ENCODE peak calls at places on chromosomes 6 and 20, in ten cellular contexts. One of them, this sample, is unnamed.

GRCh38 chr6:96862560-96862959 is 25.3 kb upstream of the GPR63 start:
- DNase-seq in progenitor cell of endocrine pancreas: no peak
- DNase-seq in mucosa of gallbladder: no peak
- DNase-seq in AG09309: no peak
- DNase-seq in SIG-M5: no peak
- DNase-seq in body of pancreas: no peak
- DNase-seq in activated naive CD4-positive, alpha-beta T cell treated with anti-CD3 and anti-CD28 coated beads, Interleukin-2, amount 10 ng/mL, durations not matched to agents 7 days and 5 days: no peak
- DNase-seq in nucleus accumbens: no peak
- DNase-seq in NCI-H345: no peak
- DNase-seq in foreskin keratinocyte: no peak
- DNase-seq in this sample: no peak

GRCh38 chr20:20772492-20773047 is 60.1 kb upstream of the RALGAPA2 start:
- DNase-seq in progenitor cell of endocrine pancreas: no peak
- DNase-seq in mucosa of gallbladder: no peak
- DNase-seq in AG09309: no peak
- DNase-seq in SIG-M5: no peak
- DNase-seq in body of pancreas: no peak
- DNase-seq in activated naive CD4-positive, alpha-beta T cell treated with anti-CD3 and anti-CD28 coated beads, Interleukin-2, amount 10 ng/mL, durations not matched to agents 7 days and 5 days: no peak
- DNase-seq in nucleus accumbens: no peak
- DNase-seq in NCI-H345: peak
- DNase-seq in foreskin keratinocyte: peak
- DNase-seq in this sample: no peak

GRCh38 chr20:701401-702129 is 26.0 kb upstream of the SCRT2 start:
- DNase-seq in progenitor cell of endocrine pancreas: no peak
- DNase-seq in mucosa of gallbladder: no peak
- DNase-seq in AG09309: no peak
- DNase-seq in SIG-M5: no peak
- DNase-seq in body of pancreas: peak
- DNase-seq in activated naive CD4-positive, alpha-beta T cell treated with anti-CD3 and anti-CD28 coated beads, Interleukin-2, amount 10 ng/mL, durations not matched to agents 7 days and 5 days: no peak
- DNase-seq in nucleus accumbens: no peak
- DNase-seq in NCI-H345: no peak
- DNase-seq in foreskin keratinocyte: no peak
- DNase-seq in this sample: no peak

GRCh38 chr6:116568851-116569755 is 2.2 kb upstream of the RWDD1 start:
- DNase-seq in progenitor cell of endocrine pancreas: no peak
- DNase-seq in mucosa of gallbladder: no peak
- DNase-seq in AG09309: no peak
- DNase-seq in SIG-M5: no peak
- DNase-seq in body of pancreas: no peak
- DNase-seq in activated naive CD4-positive, alpha-beta T cell treated with anti-CD3 and anti-CD28 coated beads, Interleukin-2, amount 10 ng/mL, durations not matched to agents 7 days and 5 days: no peak
- DNase-seq in nucleus accumbens: no peak
- DNase-seq in NCI-H345: no peak
- DNase-seq in foreskin keratinocyte: no peak
- DNase-seq in this sample: no peak

GRCh38 chr6:40845588-40845987 is 193.4 kb downstream of the UNC5CL start:
- DNase-seq in progenitor cell of endocrine pancreas: peak
- DNase-seq in mucosa of gallbladder: peak
- DNase-seq in AG09309: no peak
- DNase-seq in SIG-M5: no peak
- DNase-seq in body of pancreas: peak
- DNase-seq in activated naive CD4-positive, alpha-beta T cell treated with anti-CD3 and anti-CD28 coated beads, Interleukin-2, amount 10 ng/mL, durations not matched to agents 7 days and 5 days: peak
- DNase-seq in nucleus accumbens: no peak
- DNase-seq in NCI-H345: no peak
- DNase-seq in foreskin keratinocyte: no peak
- DNase-seq in this sample: no peak

GRCh38 chr20:16415079-16415478 is 158.2 kb downstream of the KIF16B start:
- DNase-seq in progenitor cell of endocrine pancreas: no peak
- DNase-seq in mucosa of gallbladder: no peak
- DNase-seq in AG09309: no peak
- DNase-seq in SIG-M5: no peak
- DNase-seq in body of pancreas: no peak
- DNase-seq in activated naive CD4-positive, alpha-beta T cell treated with anti-CD3 and anti-CD28 coated beads, Interleukin-2, amount 10 ng/mL, durations not matched to agents 7 days and 5 days: no peak
- DNase-seq in nucleus accumbens: no peak
- DNase-seq in NCI-H345: no peak
- DNase-seq in foreskin keratinocyte: peak
- DNase-seq in this sample: no peak

GRCh38 chr20:54223751-54224150 is 15.9 kb downstream of the PFDN4 start:
- DNase-seq in progenitor cell of endocrine pancreas: no peak
- DNase-seq in mucosa of gallbladder: no peak
- DNase-seq in AG09309: no peak
- DNase-seq in SIG-M5: no peak
- DNase-seq in body of pancreas: no peak
- DNase-seq in activated naive CD4-positive, alpha-beta T cell treated with anti-CD3 and anti-CD28 coated beads, Interleukin-2, amount 10 ng/mL, durations not matched to agents 7 days and 5 days: no peak
- DNase-seq in nucleus accumbens: no peak
- DNase-seq in NCI-H345: no peak
- DNase-seq in foreskin keratinocyte: peak
- DNase-seq in this sample: no peak

GRCh38 chr6:109747216-109747615 is 56.1 kb downstream of the FIG4 start:
- DNase-seq in progenitor cell of endocrine pancreas: no peak
- DNase-seq in mucosa of gallbladder: no peak
- DNase-seq in AG09309: no peak
- DNase-seq in SIG-M5: no peak
- DNase-seq in body of pancreas: no peak
- DNase-seq in activated naive CD4-positive, alpha-beta T cell treated with anti-CD3 and anti-CD28 coated beads, Interleukin-2, amount 10 ng/mL, durations not matched to agents 7 days and 5 days: no peak
- DNase-seq in nucleus accumbens: no peak
- DNase-seq in NCI-H345: no peak
- DNase-seq in foreskin keratinocyte: no peak
- DNase-seq in this sample: no peak

GRCh38 chr6:161369339-161369738 is 95.5 kb upstream of the AGPAT4 start:
- DNase-seq in progenitor cell of endocrine pancreas: no peak
- DNase-seq in mucosa of gallbladder: no peak
- DNase-seq in AG09309: peak
- DNase-seq in SIG-M5: peak
- DNase-seq in body of pancreas: no peak
- DNase-seq in activated naive CD4-positive, alpha-beta T cell treated with anti-CD3 and anti-CD28 coated beads, Interleukin-2, amount 10 ng/mL, durations not matched to agents 7 days and 5 days: no peak
- DNase-seq in nucleus accumbens: no peak
- DNase-seq in NCI-H345: no peak
- DNase-seq in foreskin keratinocyte: peak
- DNase-seq in this sample: no peak

GRCh38 chr6:158072083-158072721 is 90.5 kb downstream of the SYNJ2 start:
- DNase-seq in progenitor cell of endocrine pancreas: peak
- DNase-seq in mucosa of gallbladder: peak
- DNase-seq in AG09309: no peak
- DNase-seq in SIG-M5: no peak
- DNase-seq in body of pancreas: peak
- DNase-seq in activated naive CD4-positive, alpha-beta T cell treated with anti-CD3 and anti-CD28 coated beads, Interleukin-2, amount 10 ng/mL, durations not matched to agents 7 days and 5 days: peak
- DNase-seq in nucleus accumbens: peak
- DNase-seq in NCI-H345: peak
- DNase-seq in foreskin keratinocyte: peak
- DNase-seq in this sample: peak

GRCh38 chr6:100881707-100882040 is 545 bp upstream of the ASCC3 start:
- DNase-seq in progenitor cell of endocrine pancreas: no peak
- DNase-seq in mucosa of gallbladder: no peak
- DNase-seq in AG09309: no peak
- DNase-seq in SIG-M5: no peak
- DNase-seq in body of pancreas: no peak
- DNase-seq in activated naive CD4-positive, alpha-beta T cell treated with anti-CD3 and anti-CD28 coated beads, Interleukin-2, amount 10 ng/mL, durations not matched to agents 7 days and 5 days: no peak
- DNase-seq in nucleus accumbens: no peak
- DNase-seq in NCI-H345: peak
- DNase-seq in foreskin keratinocyte: no peak
- DNase-seq in this sample: no peak

GRCh38 chr6:4635666-4636065 is 140.5 kb upstream of the CDYL start:
- DNase-seq in progenitor cell of endocrine pancreas: no peak
- DNase-seq in mucosa of gallbladder: no peak
- DNase-seq in AG09309: no peak
- DNase-seq in SIG-M5: no peak
- DNase-seq in body of pancreas: no peak
- DNase-seq in activated naive CD4-positive, alpha-beta T cell treated with anti-CD3 and anti-CD28 coated beads, Interleukin-2, amount 10 ng/mL, durations not matched to agents 7 days and 5 days: no peak
- DNase-seq in nucleus accumbens: no peak
- DNase-seq in NCI-H345: no peak
- DNase-seq in foreskin keratinocyte: no peak
- DNase-seq in this sample: no peak

GRCh38 chr6:64254558-64254957 is 619.0 kb downstream of the PHF3 start:
- DNase-seq in progenitor cell of endocrine pancreas: no peak
- DNase-seq in mucosa of gallbladder: no peak
- DNase-seq in AG09309: no peak
- DNase-seq in SIG-M5: no peak
- DNase-seq in body of pancreas: no peak
- DNase-seq in activated naive CD4-positive, alpha-beta T cell treated with anti-CD3 and anti-CD28 coated beads, Interleukin-2, amount 10 ng/mL, durations not matched to agents 7 days and 5 days: no peak
- DNase-seq in nucleus accumbens: no peak
- DNase-seq in NCI-H345: peak
- DNase-seq in foreskin keratinocyte: peak
- DNase-seq in this sample: no peak

GRCh38 chr20:37576911-37577310 is 49.2 kb upstream of the BLCAP start:
- DNase-seq in progenitor cell of endocrine pancreas: no peak
- DNase-seq in mucosa of gallbladder: no peak
- DNase-seq in AG09309: no peak
- DNase-seq in SIG-M5: no peak
- DNase-seq in body of pancreas: no peak
- DNase-seq in activated naive CD4-positive, alpha-beta T cell treated with anti-CD3 and anti-CD28 coated beads, Interleukin-2, amount 10 ng/mL, durations not matched to agents 7 days and 5 days: no peak
- DNase-seq in nucleus accumbens: no peak
- DNase-seq in NCI-H345: no peak
- DNase-seq in foreskin keratinocyte: no peak
- DNase-seq in this sample: no peak

GRCh38 chr6:127972815-127973214 is 72.0 kb upstream of the THEMIS start:
- DNase-seq in progenitor cell of endocrine pancreas: no peak
- DNase-seq in mucosa of gallbladder: no peak
- DNase-seq in AG09309: no peak
- DNase-seq in SIG-M5: no peak
- DNase-seq in body of pancreas: no peak
- DNase-seq in activated naive CD4-positive, alpha-beta T cell treated with anti-CD3 and anti-CD28 coated beads, Interleukin-2, amount 10 ng/mL, durations not matched to agents 7 days and 5 days: no peak
- DNase-seq in nucleus accumbens: no peak
- DNase-seq in NCI-H345: no peak
- DNase-seq in foreskin keratinocyte: no peak
- DNase-seq in this sample: no peak

GRCh38 chr6:72559067-72559466 is 62.8 kb upstream of the KCNQ5 start:
- DNase-seq in progenitor cell of endocrine pancreas: no peak
- DNase-seq in mucosa of gallbladder: no peak
- DNase-seq in AG09309: no peak
- DNase-seq in SIG-M5: no peak
- DNase-seq in body of pancreas: no peak
- DNase-seq in activated naive CD4-positive, alpha-beta T cell treated with anti-CD3 and anti-CD28 coated beads, Interleukin-2, amount 10 ng/mL, durations not matched to agents 7 days and 5 days: no peak
- DNase-seq in nucleus accumbens: no peak
- DNase-seq in NCI-H345: no peak
- DNase-seq in foreskin keratinocyte: no peak
- DNase-seq in this sample: no peak

GRCh38 chr6:72524011-72524645 is 97.7 kb upstream of the KCNQ5 start:
- DNase-seq in progenitor cell of endocrine pancreas: no peak
- DNase-seq in mucosa of gallbladder: no peak
- DNase-seq in AG09309: no peak
- DNase-seq in SIG-M5: no peak
- DNase-seq in body of pancreas: no peak
- DNase-seq in activated naive CD4-positive, alpha-beta T cell treated with anti-CD3 and anti-CD28 coated beads, Interleukin-2, amount 10 ng/mL, durations not matched to agents 7 days and 5 days: no peak
- DNase-seq in nucleus accumbens: peak
- DNase-seq in NCI-H345: peak
- DNase-seq in foreskin keratinocyte: peak
- DNase-seq in this sample: no peak

GRCh38 chr6:108785653-108786052 is 62.6 kb upstream of the ARMC2 start:
- DNase-seq in progenitor cell of endocrine pancreas: no peak
- DNase-seq in mucosa of gallbladder: no peak
- DNase-seq in AG09309: no peak
- DNase-seq in SIG-M5: no peak
- DNase-seq in body of pancreas: no peak
- DNase-seq in activated naive CD4-positive, alpha-beta T cell treated with anti-CD3 and anti-CD28 coated beads, Interleukin-2, amount 10 ng/mL, durations not matched to agents 7 days and 5 days: no peak
- DNase-seq in nucleus accumbens: no peak
- DNase-seq in NCI-H345: no peak
- DNase-seq in foreskin keratinocyte: no peak
- DNase-seq in this sample: no peak

GRCh38 chr6:131379951-131380350 is 193.1 kb upstream of the ARG1 start:
- DNase-seq in progenitor cell of endocrine pancreas: no peak
- DNase-seq in mucosa of gallbladder: no peak
- DNase-seq in AG09309: peak
- DNase-seq in SIG-M5: no peak
- DNase-seq in body of pancreas: no peak
- DNase-seq in activated naive CD4-positive, alpha-beta T cell treated with anti-CD3 and anti-CD28 coated beads, Interleukin-2, amount 10 ng/mL, durations not matched to agents 7 days and 5 days: no peak
- DNase-seq in nucleus accumbens: no peak
- DNase-seq in NCI-H345: no peak
- DNase-seq in foreskin keratinocyte: peak
- DNase-seq in this sample: no peak

GRCh38 chr20:49750611-49751396 is 37.1 kb upstream of the B4GALT5 start:
- DNase-seq in progenitor cell of endocrine pancreas: no peak
- DNase-seq in mucosa of gallbladder: no peak
- DNase-seq in AG09309: no peak
- DNase-seq in SIG-M5: no peak
- DNase-seq in body of pancreas: no peak
- DNase-seq in activated naive CD4-positive, alpha-beta T cell treated with anti-CD3 and anti-CD28 coated beads, Interleukin-2, amount 10 ng/mL, durations not matched to agents 7 days and 5 days: peak
- DNase-seq in nucleus accumbens: no peak
- DNase-seq in NCI-H345: no peak
- DNase-seq in foreskin keratinocyte: no peak
- DNase-seq in this sample: no peak

GRCh38 chr6:57162008-57162407 is 10.1 kb upstream of the BAG2 start:
- DNase-seq in progenitor cell of endocrine pancreas: no peak
- DNase-seq in mucosa of gallbladder: no peak
- DNase-seq in AG09309: no peak
- DNase-seq in SIG-M5: no peak
- DNase-seq in body of pancreas: no peak
- DNase-seq in activated naive CD4-positive, alpha-beta T cell treated with anti-CD3 and anti-CD28 coated beads, Interleukin-2, amount 10 ng/mL, durations not matched to agents 7 days and 5 days: no peak
- DNase-seq in nucleus accumbens: no peak
- DNase-seq in NCI-H345: no peak
- DNase-seq in foreskin keratinocyte: no peak
- DNase-seq in this sample: no peak

This sample was measured in stimulated activated CD4-positive, alpha-beta T cell treated with anti-CD3 and anti-CD28 coated beads, TNF-alpha, amount 100 ng/mL, for 4 hours.